ENCODE peak calls at places on chromosomes 11 and 22, in four cellular contexts. P is iPS DF 6.9, L is ovary, N is heart right ventricle. Z is an unnamed sample.

GRCh38 chr22:44033689-44034088 is 9.6 kb downstream of the PARVB start:
- DNase-seq in P (no peak), L (no peak), N (no peak), Z (no peak)

GRCh38 chr11:83680351-83680750 is 394.2 kb upstream of the CCDC90B start:
- DNase-seq in P (no peak), L (no peak), N (no peak), Z (no peak)

GRCh38 chr11:119991022-119991404 is 146.9 kb downstream of the TRIM29 start:
- DNase-seq in P (no peak), L (no peak), N (no peak), Z (no peak)

GRCh38 chr11:83629775-83630174 is 343.6 kb upstream of the CCDC90B start:
- DNase-seq in P (no peak), L (no peak), N (no peak), Z (no peak)

GRCh38 chr11:113675003-113675471 is 31.1 kb downstream of the TMPRSS5 start:
- DNase-seq in P (no peak), L (no peak), N (no peak), Z (no peak)

GRCh38 chr22:40637181-40638150 is 947 bp upstream of the MRTFA start:
- DNase-seq in P (no peak), L (no peak), N (peak; percentile 25), Z (peak; percentile 68)

GRCh38 chr22:26669060-26669481 is 11.7 kb downstream of the MIAT start:
- DNase-seq in P (peak; percentile 57), L (no peak), N (no peak), Z (no peak)

GRCh38 chr11:67665537-67666302 is 8.7 kb downstream of the ALDH3B2 start:
- DNase-seq in P (no peak), L (no peak), N (no peak), Z (peak; percentile 54)

GRCh38 chr11:81915045-81915444 is 818.6 kb downstream of the FAM181B start:
- DNase-seq in P (no peak), L (no peak), N (no peak), Z (no peak)

GRCh38 chr11:116990061-116990473 is 108.2 kb downstream of the SIK3 start:
- DNase-seq in P (no peak), L (no peak), N (peak; percentile 17), Z (no peak)

GRCh38 chr22:37160037-37160436 is 10.3 kb upstream of the IL2RB start:
- DNase-seq in P (no peak), L (no peak), N (no peak), Z (no peak)

GRCh38 chr11:61978703-61979661 is 11.5 kb upstream of the FTH1 start:
- DNase-seq in P (no peak), L (no peak), N (peak; percentile 36), Z (peak; percentile 64)

GRCh38 chr11:73240190-73240781 is 22.2 kb downstream of the P2RY2 start:
- DNase-seq in P (no peak), L (no peak), N (peak; percentile 92), Z (no peak)

GRCh38 chr11:112564228-112564955 is 303.7 kb upstream of the PLET1 start:
- DNase-seq in P (no peak), L (no peak), N (peak; percentile 22), Z (peak; percentile 69)

GRCh38 chr11:47398551-47398950 is 9.8 kb upstream of the SLC39A13 start:
- DNase-seq in P (no peak), L (peak; percentile 17), N (no peak), Z (no peak)
- H3K4me1 ChIP-seq in P (no peaks in the 10 kb centered on the region), L (no peaks in the 10 kb centered on the region), N (peaks cover 41% of the 10 kb centered on the region), Z (peaks cover 17% of the 10 kb centered on the region)

DNA sequence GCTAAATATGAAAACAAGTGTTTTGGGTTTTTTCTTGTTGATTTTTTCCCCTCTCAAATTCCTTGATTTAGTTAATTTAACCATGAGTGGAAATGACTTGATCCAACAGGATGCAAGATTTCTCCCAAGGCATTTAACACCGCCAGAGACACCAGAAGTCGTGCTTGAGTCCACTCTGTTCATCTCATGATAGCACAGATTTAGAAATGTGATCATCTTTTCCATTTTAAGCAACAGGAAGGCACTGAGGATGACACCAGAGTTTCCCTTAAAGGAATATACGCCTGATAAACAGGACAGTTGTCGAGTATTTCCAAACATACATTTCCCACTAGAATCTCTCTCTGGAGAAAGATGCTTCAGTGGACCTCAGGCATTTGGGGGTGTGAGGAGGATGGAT is 318.7 kb downstream of the CADM1 start:
- DNase-seq in P (no peak), L (no peak), N (peak; percentile 13), Z (no peak)
- H3K27ac ChIP-seq in P (no peak overlapping the region), L (no peak overlapping the region), N (no peak overlapping the region), Z (no peak overlapping the region)

GRCh38 chr22:47927811-47928210 is 1165.4 kb downstream of the TBC1D22A start:
- DNase-seq in P (no peak), L (no peak), N (no peak), Z (no peak)

GRCh38 chr22:47933226-47933625 is 1170.8 kb downstream of the TBC1D22A start:
- DNase-seq in P (no peak), L (no peak), N (no peak), Z (no peak)

GRCh38 chr22:47928626-47929025 is 1166.2 kb downstream of the TBC1D22A start:
- DNase-seq in P (no peak), L (no peak), N (no peak), Z (no peak)

GRCh38 chr22:47929073-47929472 is 1166.6 kb downstream of the TBC1D22A start:
- DNase-seq in P (no peak), L (no peak), N (no peak), Z (no peak)

DNA sequence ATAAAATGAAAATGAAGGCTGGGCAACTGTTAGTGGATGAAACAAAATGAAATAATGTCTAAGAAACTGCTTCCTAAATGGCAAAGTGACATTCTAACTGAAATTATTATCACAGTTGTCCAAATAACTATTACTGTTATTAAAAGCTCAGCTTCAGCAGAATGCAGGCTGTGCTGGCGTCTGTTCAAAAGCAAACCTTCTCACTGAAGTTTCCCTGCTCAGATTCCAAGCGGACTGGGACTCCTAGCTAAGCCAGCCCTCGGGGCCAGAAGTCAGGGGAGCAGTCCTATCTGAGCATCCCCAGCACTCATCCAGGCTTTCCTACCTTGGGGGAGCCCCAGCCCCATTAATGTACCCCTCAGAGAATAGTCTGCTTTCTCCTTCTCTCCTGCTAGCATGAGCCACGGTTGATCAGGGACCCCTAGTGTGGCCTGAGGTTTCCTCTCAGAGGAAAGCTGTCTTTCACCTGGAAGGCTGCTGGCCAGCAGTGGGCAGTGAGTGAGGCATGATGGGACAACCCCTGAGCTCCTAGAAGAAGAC is 1167.3 kb downstream of the TBC1D22A start:
- DNase-seq in P (no peak), L (no peak), N (no peak), Z (no peak)
- H3K4me3 ChIP-seq in P (no peak overlapping the region), L (no peak overlapping the region), N (no peak overlapping the region), Z (no peak overlapping the region)

DNA sequence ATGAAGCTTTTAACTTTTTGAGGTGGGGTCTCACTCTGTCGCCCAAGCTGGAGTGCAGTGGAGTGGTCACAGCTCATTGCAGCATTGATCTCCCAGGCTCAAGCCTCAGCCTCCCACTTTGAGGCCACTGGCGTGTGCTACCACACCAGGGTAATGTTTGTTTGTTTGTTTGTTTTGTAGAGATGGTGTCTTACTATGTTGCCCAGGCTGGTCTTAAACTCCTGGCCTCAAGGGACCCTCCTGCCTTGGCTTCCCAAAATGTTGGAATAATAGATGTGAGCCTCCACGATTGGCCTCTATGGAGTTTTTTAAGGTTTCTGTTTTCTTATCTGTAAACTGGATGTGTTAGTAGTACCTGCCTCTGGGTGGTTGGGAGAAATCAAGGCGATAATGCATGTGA is 41.4 kb downstream of the MED15 start:
- DNase-seq in P (no peak), L (no peak), N (no peak), Z (no peak)
- H3K4me1 ChIP-seq in P (no peaks in the 10 kb centered on the region), L (peaks cover 42% of the 10 kb centered on the region), N (peaks cover 70% of the 10 kb centered on the region), Z (peaks cover 64% of the 10 kb centered on the region)

GRCh38 chr11:118633319-118633690 is 25.9 kb downstream of the PHLDB1 start:
- DNase-seq in P (no peak), L (no peak), N (no peak), Z (no peak)
- H3K27ac ChIP-seq in P (no peak overlapping the region), L (peak overlapping the region; percentile 28), N (no peak overlapping the region), Z (peak overlapping the region; percentile 87)